ENCODE peak calls at places on chromosomes 1 and 21, in ten cellular contexts. One of them, this sample, is unnamed.
A peak's percentile ranks its signal among the peaks of the same experiment; 100 is the strongest.

GRCh38 chr1:183635112-183635605 is 424 bp downstream of the ARPC5 start:
- DNase-seq in KG1: no peak
- DNase-seq in Kasumi-1: no peak
- DNase-seq in non-pigmented ciliary epithelial cell: no peak
- DNase-seq in EH: peak; percentile 43
- DNase-seq in T-helper 2 cell: no peak
- DNase-seq in lower leg skin: peak; percentile 49
- DNase-seq in astrocyte of the cerebellum: no peak
- DNase-seq in NCI-H1105 treated with DMSO at 0.1 percent for 48 hours: peak; percentile 31
- DNase-seq in A172: no peak
- DNase-seq in this sample: no peak

GRCh38 chr1:235917267-235917811 is 50.6 kb upstream of the LYST start:
- DNase-seq in A172: peak; percentile 100
- DNase-seq in KG1: peak; percentile 66
- DNase-seq in astrocyte of the cerebellum: peak; percentile 92
- DNase-seq in non-pigmented ciliary epithelial cell: peak; percentile 98
- DNase-seq in EH: peak; percentile 100
- DNase-seq in lower leg skin: peak; percentile 96
- DNase-seq in Kasumi-1: peak; percentile 89
- DNase-seq in NCI-H1105 treated with DMSO at 0.1 percent for 48 hours: peak; percentile 6
- DNase-seq in T-helper 2 cell: peak; percentile 45
- DNase-seq in this sample: peak; percentile 98

GRCh38 chr1:100400332-100400933 is 48.1 kb downstream of the CDC14A start:
- DNase-seq in non-pigmented ciliary epithelial cell: no peak
- DNase-seq in T-helper 2 cell: peak; percentile 15
- DNase-seq in NCI-H1105 treated with DMSO at 0.1 percent for 48 hours: no peak
- DNase-seq in KG1: peak; percentile 75
- DNase-seq in A172: peak; percentile 22
- DNase-seq in EH: no peak
- DNase-seq in Kasumi-1: peak; percentile 89
- DNase-seq in astrocyte of the cerebellum: no peak
- DNase-seq in lower leg skin: peak; percentile 57
- DNase-seq in this sample: no peak

GRCh38 chr1:212232020-212232570 is 53.1 kb upstream of the PPP2R5A start:
- DNase-seq in NCI-H1105 treated with DMSO at 0.1 percent for 48 hours: no peak
- DNase-seq in EH: peak; percentile 30
- DNase-seq in astrocyte of the cerebellum: no peak
- DNase-seq in lower leg skin: no peak
- DNase-seq in A172: no peak
- DNase-seq in non-pigmented ciliary epithelial cell: no peak
- DNase-seq in T-helper 2 cell: no peak
- DNase-seq in KG1: peak; percentile 12
- DNase-seq in Kasumi-1: peak; percentile 49
- DNase-seq in this sample: no peak

GRCh38 chr1:236342403-236343245 is 51.5 kb upstream of the EDARADD start:
- DNase-seq in astrocyte of the cerebellum: no peak
- DNase-seq in KG1: no peak
- DNase-seq in Kasumi-1: no peak
- DNase-seq in T-helper 2 cell: no peak
- DNase-seq in non-pigmented ciliary epithelial cell: no peak
- DNase-seq in EH: peak; percentile 4
- DNase-seq in lower leg skin: no peak
- DNase-seq in NCI-H1105 treated with DMSO at 0.1 percent for 48 hours: no peak
- DNase-seq in A172: no peak
- DNase-seq in this sample: no peak

GRCh38 chr1:84121360-84121759 is 22.7 kb upstream of the PRKACB start:
- DNase-seq in Kasumi-1: no peak
- DNase-seq in T-helper 2 cell: no peak
- DNase-seq in A172: no peak
- DNase-seq in KG1: no peak
- DNase-seq in NCI-H1105 treated with DMSO at 0.1 percent for 48 hours: no peak
- DNase-seq in EH: no peak
- DNase-seq in astrocyte of the cerebellum: no peak
- DNase-seq in non-pigmented ciliary epithelial cell: no peak
- DNase-seq in lower leg skin: no peak
- DNase-seq in this sample: no peak

GRCh38 chr1:184759097-184759496 is 4.4 kb upstream of the EDEM3 start:
- DNase-seq in T-helper 2 cell: no peak
- DNase-seq in astrocyte of the cerebellum: no peak
- DNase-seq in EH: no peak
- DNase-seq in NCI-H1105 treated with DMSO at 0.1 percent for 48 hours: no peak
- DNase-seq in KG1: no peak
- DNase-seq in A172: no peak
- DNase-seq in non-pigmented ciliary epithelial cell: no peak
- DNase-seq in lower leg skin: no peak
- DNase-seq in Kasumi-1: no peak
- DNase-seq in this sample: no peak

GRCh38 chr1:8814870-8815269 is 2.6 kb downstream of the RERE start:
- DNase-seq in KG1: no peak
- DNase-seq in EH: no peak
- DNase-seq in A172: no peak
- DNase-seq in lower leg skin: no peak
- DNase-seq in Kasumi-1: no peak
- DNase-seq in non-pigmented ciliary epithelial cell: no peak
- DNase-seq in astrocyte of the cerebellum: no peak
- DNase-seq in NCI-H1105 treated with DMSO at 0.1 percent for 48 hours: peak; percentile 15
- DNase-seq in T-helper 2 cell: no peak
- DNase-seq in this sample: no peak

GRCh38 chr1:907611-908451 is 15.9 kb upstream of the SAMD11 start:
- DNase-seq in KG1: no peak
- DNase-seq in lower leg skin: no peak
- DNase-seq in non-pigmented ciliary epithelial cell: no peak
- DNase-seq in astrocyte of the cerebellum: no peak
- DNase-seq in EH: no peak
- DNase-seq in Kasumi-1: no peak
- DNase-seq in NCI-H1105 treated with DMSO at 0.1 percent for 48 hours: no peak
- DNase-seq in T-helper 2 cell: no peak
- DNase-seq in A172: no peak
- DNase-seq in this sample: no peak

GRCh38 chr1:109240158-109241152 is 8.9 kb upstream of the CELSR2 start:
- DNase-seq in lower leg skin: peak; percentile 77
- DNase-seq in astrocyte of the cerebellum: no peak
- DNase-seq in Kasumi-1: peak; percentile 12
- DNase-seq in KG1: no peak
- DNase-seq in non-pigmented ciliary epithelial cell: no peak
- DNase-seq in EH: peak; percentile 84
- DNase-seq in NCI-H1105 treated with DMSO at 0.1 percent for 48 hours: peak; percentile 57
- DNase-seq in A172: no peak
- DNase-seq in T-helper 2 cell: no peak
- DNase-seq in this sample: peak; percentile 21

GRCh38 chr1:1244192-1244811 is 2.2 kb downstream of the C1QTNF12 start:
- DNase-seq in NCI-H1105 treated with DMSO at 0.1 percent for 48 hours: no peak
- DNase-seq in T-helper 2 cell: no peak
- DNase-seq in non-pigmented ciliary epithelial cell: no peak
- DNase-seq in astrocyte of the cerebellum: no peak
- DNase-seq in A172: no peak
- DNase-seq in EH: no peak
- DNase-seq in lower leg skin: no peak
- DNase-seq in Kasumi-1: no peak
- DNase-seq in KG1: no peak
- DNase-seq in this sample: no peak

GRCh38 chr1:6445062-6445763 is 20.6 kb downstream of the ESPN start:
- DNase-seq in Kasumi-1: peak; percentile 34
- DNase-seq in A172: no peak
- DNase-seq in lower leg skin: no peak
- DNase-seq in T-helper 2 cell: peak; percentile 31
- DNase-seq in EH: no peak
- DNase-seq in KG1: no peak
- DNase-seq in NCI-H1105 treated with DMSO at 0.1 percent for 48 hours: no peak
- DNase-seq in non-pigmented ciliary epithelial cell: no peak
- DNase-seq in astrocyte of the cerebellum: no peak
- DNase-seq in this sample: no peak

GRCh38 chr1:167057297-167057688 is 32.9 kb downstream of the GPA33 start:
- DNase-seq in lower leg skin: no peak
- DNase-seq in NCI-H1105 treated with DMSO at 0.1 percent for 48 hours: peak; percentile 93
- DNase-seq in EH: peak; percentile 16
- DNase-seq in T-helper 2 cell: no peak
- DNase-seq in KG1: peak; percentile 16
- DNase-seq in Kasumi-1: peak; percentile 77
- DNase-seq in non-pigmented ciliary epithelial cell: no peak
- DNase-seq in A172: peak; percentile 81
- DNase-seq in astrocyte of the cerebellum: peak; percentile 59
- DNase-seq in this sample: no peak

GRCh38 chr1:81592263-81592662 is 208.5 kb upstream of the ADGRL2 start:
- DNase-seq in KG1: no peak
- DNase-seq in EH: no peak
- DNase-seq in non-pigmented ciliary epithelial cell: no peak
- DNase-seq in T-helper 2 cell: no peak
- DNase-seq in NCI-H1105 treated with DMSO at 0.1 percent for 48 hours: no peak
- DNase-seq in Kasumi-1: no peak
- DNase-seq in astrocyte of the cerebellum: no peak
- DNase-seq in lower leg skin: no peak
- DNase-seq in A172: no peak
- DNase-seq in this sample: no peak

GRCh38 chr21:34997295-34997694 is 51.8 kb downstream of the RUNX1 start:
- DNase-seq in NCI-H1105 treated with DMSO at 0.1 percent for 48 hours: no peak
- DNase-seq in Kasumi-1: peak; percentile 15
- DNase-seq in A172: no peak
- DNase-seq in EH: peak; percentile 46
- DNase-seq in KG1: no peak
- DNase-seq in T-helper 2 cell: no peak
- DNase-seq in lower leg skin: no peak
- DNase-seq in non-pigmented ciliary epithelial cell: no peak
- DNase-seq in astrocyte of the cerebellum: no peak
- DNase-seq in this sample: no peak

GRCh38 chr1:54110991-54111390 is 41.8 kb downstream of the CDCP2 start:
- DNase-seq in NCI-H1105 treated with DMSO at 0.1 percent for 48 hours: no peak
- DNase-seq in Kasumi-1: no peak
- DNase-seq in A172: no peak
- DNase-seq in KG1: no peak
- DNase-seq in T-helper 2 cell: no peak
- DNase-seq in non-pigmented ciliary epithelial cell: no peak
- DNase-seq in lower leg skin: no peak
- DNase-seq in astrocyte of the cerebellum: no peak
- DNase-seq in EH: no peak
- DNase-seq in this sample: no peak

GRCh38 chr1:153532769-153533599 is 2.8 kb downstream of the S100A6 start:
- DNase-seq in lower leg skin: peak; percentile 89
- DNase-seq in T-helper 2 cell: peak; percentile 71
- DNase-seq in EH: peak; percentile 86
- DNase-seq in A172: peak; percentile 94
- DNase-seq in NCI-H1105 treated with DMSO at 0.1 percent for 48 hours: no peak
- DNase-seq in KG1: no peak
- DNase-seq in Kasumi-1: peak; percentile 81
- DNase-seq in non-pigmented ciliary epithelial cell: peak; percentile 53
- DNase-seq in astrocyte of the cerebellum: peak; percentile 58
- DNase-seq in this sample: peak; percentile 36

GRCh38 chr21:44931501-44932365 is 8.1 kb upstream of the SLX9 start:
- DNase-seq in T-helper 2 cell: no peak
- DNase-seq in EH: no peak
- DNase-seq in astrocyte of the cerebellum: no peak
- DNase-seq in A172: no peak
- DNase-seq in KG1: no peak
- DNase-seq in non-pigmented ciliary epithelial cell: no peak
- DNase-seq in Kasumi-1: no peak
- DNase-seq in lower leg skin: no peak
- DNase-seq in NCI-H1105 treated with DMSO at 0.1 percent for 48 hours: no peak
- DNase-seq in this sample: no peak

GRCh38 chr1:233945573-233945972 is 41.1 kb downstream of the SLC35F3 start:
- DNase-seq in A172: peak; percentile 91
- DNase-seq in NCI-H1105 treated with DMSO at 0.1 percent for 48 hours: no peak
- DNase-seq in KG1: no peak
- DNase-seq in non-pigmented ciliary epithelial cell: peak; percentile 2
- DNase-seq in lower leg skin: no peak
- DNase-seq in astrocyte of the cerebellum: peak; percentile 20
- DNase-seq in Kasumi-1: no peak
- DNase-seq in EH: no peak
- DNase-seq in T-helper 2 cell: no peak
- DNase-seq in this sample: no peak

GRCh38 chr1:193338194-193338593 is 151.8 kb upstream of the B3GALT2 start:
- DNase-seq in A172: peak; percentile 38
- DNase-seq in Kasumi-1: no peak
- DNase-seq in astrocyte of the cerebellum: no peak
- DNase-seq in NCI-H1105 treated with DMSO at 0.1 percent for 48 hours: no peak
- DNase-seq in non-pigmented ciliary epithelial cell: no peak
- DNase-seq in lower leg skin: no peak
- DNase-seq in T-helper 2 cell: no peak
- DNase-seq in KG1: no peak
- DNase-seq in EH: peak; percentile 59
- DNase-seq in this sample: no peak